ENCODE peak calls at places on chromosomes 16 and 17, in five cellular contexts. A, P, I, O and R are unnamed samples.

GRCh38 chr16:64250866-64251265 is 871.0 kb downstream of the CDH11 start:
- DNase-seq in I (no peak), O (no peak), P (peak; percentile 21), A (no peak), R (no peak)

GRCh38 chr17:42378597-42379594 is 9.3 kb downstream of the STAT3 start:
- DNase-seq in I (no peak), A (peak; percentile 41), O (no peak), P (peak; percentile 34), R (no peak)

GRCh38 chr17:17868637-17869522 is 32.1 kb upstream of the SREBF1 start:
- DNase-seq in O (no peak), I (no peak), A (no peak), P (peak; percentile 87), R (no peak)

GRCh38 chr16:24849641-24850040 is 3.9 kb downstream of the SLC5A11 start:
- DNase-seq in A (no peak), I (no peak), P (no peak), O (no peak), R (no peak)

GRCh38 chr17:81200695-81201580 is 21.8 kb downstream of the CEP131 start:
- DNase-seq in O (peak; percentile 42), I (peak; percentile 66), P (peak; percentile 81), A (no peak), R (peak; percentile 77)

GRCh38 chr16:15843635-15844279 is 13.1 kb downstream of the MYH11 start:
- DNase-seq in P (no peak), I (no peak), A (no peak), O (no peak), R (no peak)

GRCh38 chr17:71639865-71640264 is 481.0 kb upstream of the SOX9 start:
- DNase-seq in I (no peak), O (no peak), P (no peak), A (no peak), R (no peak)

GRCh38 chr17:6455321-6455705 is 11.1 kb downstream of the PIMREG start:
- DNase-seq in O (no peak), I (no peak), A (no peak), P (peak; percentile 33), R (peak; percentile 70)

GRCh38 chr17:40065771-40066510 is 3.2 kb downstream of the THRA start:
- DNase-seq in P (no peak), O (no peak), I (no peak), A (no peak), R (no peak)

DNA sequence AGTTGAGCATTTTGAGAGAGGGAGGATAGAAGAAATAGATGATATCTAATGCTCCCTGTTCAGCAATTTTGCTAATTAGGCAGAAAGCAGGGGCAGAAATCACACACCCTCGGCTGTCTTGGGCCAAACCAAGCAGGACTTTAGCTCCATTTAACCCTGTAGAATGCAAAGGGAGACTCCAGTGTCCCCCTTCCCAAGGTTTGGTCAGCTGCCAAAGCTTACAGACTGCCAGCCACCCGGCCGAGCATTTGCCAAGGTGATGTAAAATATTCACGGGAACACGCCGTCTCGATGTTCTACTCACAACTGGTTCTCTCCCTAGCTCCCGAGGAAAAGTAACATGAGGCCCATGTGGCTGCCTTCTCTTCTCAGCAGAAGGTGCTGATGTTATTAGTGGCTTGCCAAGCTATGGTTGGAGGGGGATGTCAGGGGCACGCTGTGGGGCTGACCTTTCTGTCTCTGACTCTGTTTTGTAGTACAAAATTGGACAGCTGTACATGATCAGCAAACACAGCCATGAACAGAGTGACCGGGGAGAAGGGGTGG is 155.3 kb downstream of the PITPNC1 start:
- DNase-seq in O (no peak), I (peak; percentile 12), A (no peak), P (no peak), R (no peak)
- TF ChIP-seq CTCF in O (no peak), I (no peak), A (no peak), P (no peak), R (no peak)

DNA sequence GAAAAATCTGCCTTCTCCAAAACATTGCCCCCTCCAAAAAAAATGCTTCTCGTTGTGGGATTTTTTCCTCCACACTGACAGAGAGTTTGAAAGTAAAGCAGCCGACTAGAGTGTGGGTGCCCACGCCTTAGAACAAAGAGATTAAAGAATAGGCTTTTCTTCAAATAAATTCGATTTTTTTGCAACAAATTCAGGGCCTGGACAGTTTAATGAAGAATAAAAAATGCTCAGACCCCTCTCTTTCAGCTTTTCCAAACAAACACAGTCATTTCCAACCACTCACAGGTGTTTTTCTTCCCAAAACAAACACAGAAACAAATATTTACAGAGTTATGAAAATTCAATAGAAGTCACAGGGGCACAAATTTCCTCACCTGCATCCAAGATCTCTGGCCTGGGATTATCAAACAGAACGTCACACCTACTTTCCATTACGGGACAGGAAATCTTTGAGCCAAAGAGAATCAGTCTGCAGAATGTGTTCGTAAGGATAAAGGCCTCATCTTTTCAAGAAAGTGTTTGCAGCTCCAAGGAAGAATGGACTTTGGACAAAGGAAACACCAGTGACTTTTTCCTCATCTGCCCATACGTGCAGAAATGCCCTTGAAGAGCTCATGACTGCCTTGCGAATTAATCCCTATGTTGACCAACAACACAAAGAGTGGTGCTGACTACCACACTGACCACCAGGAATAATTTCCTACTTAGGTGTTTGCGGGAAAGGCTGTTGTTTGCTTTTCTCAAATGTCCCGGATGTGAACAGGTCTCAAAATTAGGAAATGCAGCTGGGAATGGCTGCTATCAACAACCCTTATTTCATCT is 31.3 kb upstream of the TOX3 start:
- DNase-seq in O (no peak), A (no peak), P (no peak), I (no peak), R (no peak)
- TF ChIP-seq CTCF in O (no peak), A (no peak), P (no peak), I (no peak), R (no peak)

DNA sequence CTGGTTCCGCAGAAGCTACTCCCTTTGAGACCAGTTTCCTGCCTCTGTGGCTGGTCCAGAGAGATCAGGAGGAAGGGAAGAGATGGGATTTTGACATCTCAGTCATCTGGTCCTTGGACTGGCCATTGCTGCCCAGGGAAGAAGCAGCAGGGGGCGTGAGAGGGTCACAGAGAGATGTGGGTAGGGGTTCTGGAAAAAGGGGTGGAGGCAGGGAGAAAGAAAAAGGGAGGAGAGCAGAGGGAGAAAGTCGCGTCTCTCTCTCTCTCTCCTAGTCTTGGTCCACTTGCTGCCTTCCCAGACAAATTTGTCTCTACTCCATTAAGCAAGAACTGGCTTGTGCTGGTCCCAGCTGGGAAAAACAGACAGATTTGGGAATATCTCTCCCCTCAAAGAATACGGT is 4.4 kb downstream of the SHBG start:
- DNase-seq in I (no peak), O (no peak), A (no peak), P (peak; percentile 64), R (peak; percentile 58)
- TF ChIP-seq CTCF in I (no peak), O (peak; percentile 77), A (peak; percentile 33), P (peak; percentile 77), R (peak; percentile 35)

GRCh38 chr17:48134912-48135480 is 27.4 kb downstream of the SNX11 start:
- DNase-seq in O (no peak), I (no peak), P (no peak), A (no peak), R (peak; percentile 39)
- TF ChIP-seq CTCF in O (peak; percentile 14), I (no peak), P (peak; percentile 34), A (peak; percentile 45), R (peak; percentile 44)

GRCh38 chr16:23505942-23506605 is 4.2 kb downstream of the GGA2 start:
- DNase-seq in P (no peak), A (no peak), O (no peak), I (no peak), R (no peak)
- TF ChIP-seq CTCF in P (no peak), A (peak; percentile 38), O (no peak), I (no peak), R (no peak)